ENCODE peak calls at places on chromosomes 7 and 10, in five cellular contexts. Z, M, F, A and X are unnamed samples.

GRCh38 chr10:111479966-111480365 is 403.1 kb downstream of the ADRA2A start:
- DNase-seq in Z (no peak), M (no peak), F (no peak), A (no peak), X (no peak)

GRCh38 chr10:130495891-130496642 is 359.9 kb downstream of the GLRX3 start:
- DNase-seq in Z (no peak), M (no peak), F (no peak), A (peak; percentile 12), X (no peak)

GRCh38 chr7:66379761-66380160 is 174.6 kb downstream of the TPST1 start:
- DNase-seq in Z (peak; percentile 32), M (no peak), F (no peak), A (no peak), X (no peak)

GRCh38 chr7:105298439-105298894 is 90.3 kb downstream of the SRPK2 start:
- DNase-seq in Z (no peak), M (no peak), F (no peak), A (no peak), X (no peak)

GRCh38 chr7:121489440-121489839 is 93.3 kb upstream of the FAM3C start:
- DNase-seq in Z (no peak), M (no peak), F (no peak), A (no peak), X (no peak)

GRCh38 chr7:139230078-139230477 is 959 bp upstream of the UBN2 start:
- DNase-seq in Z (no peak), M (no peak), F (no peak), A (peak; percentile 13), X (no peak)

GRCh38 chr7:10860516-10860915 is 113.2 kb upstream of the PHF14 start:
- DNase-seq in Z (no peak), M (peak; percentile 5), F (peak; percentile 13), A (no peak), X (no peak)

GRCh38 chr10:35416628-35417625 is 80.6 kb downstream of the CCNY start:
- DNase-seq in Z (no peak), M (no peak), F (no peak), A (no peak), X (no peak)

GRCh38 chr7:146788008-146788407 is 671.4 kb downstream of the CNTNAP2 start:
- DNase-seq in Z (no peak), M (no peak), F (no peak), A (no peak), X (no peak)

GRCh38 chr10:43287056-43288007 is 20.5 kb upstream of the RASGEF1A start:
- DNase-seq in Z (peak; percentile 66), M (no peak), F (peak; percentile 59), A (no peak), X (peak; percentile 27)

GRCh38 chr10:62747195-62747594 is 57.3 kb upstream of the ADO start:
- DNase-seq in Z (no peak), M (no peak), F (no peak), A (no peak), X (no peak)

GRCh38 chr10:2351566-2351965 is 614.2 kb upstream of the ADARB2 start:
- DNase-seq in Z (no peak), M (no peak), F (no peak), A (no peak), X (no peak)

GRCh38 chr10:71848325-71849277 is 2.5 kb downstream of the PSAP start:
- DNase-seq in Z (no peak), M (no peak), F (no peak), A (peak; percentile 55), X (no peak)

GRCh38 chr7:67462781-67463191 is 466.2 kb downstream of the TYW1 start:
- DNase-seq in Z (no peak), M (no peak), F (no peak), A (no peak), X (no peak)

GRCh38 chr10:57049096-57049495 is 688.0 kb upstream of the ZWINT start:
- DNase-seq in Z (no peak), M (no peak), F (no peak), A (no peak), X (no peak)

GRCh38 chr7:28348631-28349030 is 63.7 kb upstream of the CREB5 start:
- DNase-seq in Z (no peak), M (no peak), F (no peak), A (no peak), X (no peak)

GRCh38 chr7:28346972-28347371 is 65.3 kb upstream of the CREB5 start:
- DNase-seq in Z (no peak), M (no peak), F (no peak), A (no peak), X (no peak)

GRCh38 chr7:28349637-28350036 is 62.7 kb upstream of the CREB5 start:
- DNase-seq in Z (no peak), M (no peak), F (no peak), A (peak; percentile 15), X (no peak)

GRCh38 chr7:28347462-28347861 is 64.9 kb upstream of the CREB5 start:
- DNase-seq in Z (no peak), M (no peak), F (no peak), A (no peak), X (no peak)

GRCh38 chr7:28347964-28348363 is 64.4 kb upstream of the CREB5 start:
- DNase-seq in Z (no peak), M (no peak), F (no peak), A (no peak), X (no peak)
- TF ChIP-seq SP1 in Z (no peak), M (no peak), F (no peak), A (no peak), X (no peak)

GRCh38 chr7:132076301-132077049 is 499.8 kb downstream of the PLXNA4 start:
- DNase-seq in Z (no peak), M (no peak), F (no peak), A (no peak), X (no peak)
- TF ChIP-seq POLR2AphosphoS5 in Z (no peak), M (no peak), F (no peak), A (no peak), X (no peak)

GRCh38 chr7:115559877-115560276 is 470.7 kb downstream of the TFEC start:
- DNase-seq in Z (no peak), M (no peak), F (no peak), A (no peak), X (no peak)

GRCh38 chr7:115561341-115562110 is 469.0 kb downstream of the TFEC start:
- DNase-seq in Z (no peak), M (no peak), F (no peak), A (no peak), X (no peak)

DNA sequence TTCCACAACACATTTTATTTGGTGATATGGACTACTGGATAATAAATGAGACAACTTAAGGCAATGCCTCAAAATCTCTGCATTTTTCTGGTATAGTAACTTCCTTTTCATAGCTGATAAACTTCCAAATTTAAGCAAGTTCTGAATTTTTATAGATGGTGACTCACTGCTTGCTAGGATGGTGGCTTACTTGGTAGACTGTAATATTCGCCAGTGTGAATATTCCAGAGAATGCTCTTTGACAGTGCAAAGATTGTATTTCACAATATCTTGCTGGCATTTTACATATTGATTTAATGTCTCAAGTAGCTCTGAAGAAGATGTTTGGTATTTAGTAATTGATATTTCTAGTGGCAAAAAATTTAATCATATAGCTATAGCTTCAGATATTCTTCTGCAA is 472.4 kb downstream of the TFEC start:
- DNase-seq in Z (no peak), M (no peak), F (no peak), A (no peak), X (no peak)
- TF ChIP-seq SP1 in Z (no peak), M (no peak), F (no peak), A (no peak), X (no peak)

GRCh38 chr7:54757711-54758110 is 1.3 kb downstream of the SEC61G start:
- DNase-seq in Z (no peak), M (no peak), F (no peak), A (no peak), X (no peak)

GRCh38 chr7:54764861-54765260 is 5.8 kb upstream of the SEC61G start:
- DNase-seq in Z (no peak), M (no peak), F (no peak), A (no peak), X (no peak)

DNA sequence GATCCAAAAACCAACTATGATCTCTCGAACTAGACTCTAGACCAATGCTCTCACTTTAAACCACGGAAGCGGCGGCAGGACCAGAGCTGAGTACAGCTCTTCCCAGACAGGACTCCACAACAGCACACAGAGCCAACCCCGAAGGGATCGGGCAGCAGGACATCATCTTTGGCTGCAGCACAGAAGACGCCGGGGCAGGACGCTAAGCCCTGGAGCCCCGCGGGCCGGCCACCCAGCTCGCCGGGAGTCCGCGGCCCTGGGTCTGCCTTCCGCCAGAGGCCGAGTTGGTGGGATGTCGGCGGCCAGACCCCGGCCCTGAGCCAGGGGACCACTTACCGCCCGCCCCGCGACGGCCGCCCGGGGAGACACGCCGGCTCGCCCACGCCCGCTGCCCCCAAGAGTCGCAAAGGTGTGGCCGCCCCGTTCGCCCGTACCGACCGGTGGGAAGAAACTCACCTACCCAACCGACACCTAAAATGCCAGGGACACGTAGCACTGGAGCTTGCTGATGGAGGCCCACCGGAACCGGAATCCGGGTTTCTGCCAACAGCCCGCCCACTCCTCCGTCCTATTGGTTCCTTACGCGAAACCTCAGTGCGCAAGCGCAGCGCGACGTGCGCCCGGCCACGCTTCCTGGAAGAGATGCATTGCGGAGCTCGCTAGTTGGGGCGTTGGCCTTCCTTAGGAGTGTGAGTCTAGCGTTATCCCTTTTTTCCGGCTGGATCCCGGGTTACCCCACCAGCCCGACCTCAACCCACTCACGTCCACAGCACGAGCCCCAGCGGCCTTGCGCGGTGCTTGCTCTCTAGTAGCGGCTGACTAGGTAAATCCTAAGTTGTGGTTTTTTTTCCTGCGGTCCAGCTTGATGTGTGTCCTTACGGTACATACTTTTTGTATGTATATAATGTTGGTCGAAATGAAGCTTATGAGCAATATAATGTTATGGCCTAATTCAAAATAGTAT is at the start of gene SEC61G:
- DNase-seq in Z (peak; percentile 94), M (peak; percentile 90), F (peak; percentile 97), A (peak; percentile 93), X (peak; percentile 90)
- TF ChIP-seq POLR2AphosphoS5 in Z (peak; percentile 99), M (peak; percentile 83), F (peak; percentile 93), A (peak; percentile 96), X (peak; percentile 98)

GRCh38 chr10:77699080-77699645 is 61.6 kb upstream of the KCNMA1 start:
- DNase-seq in Z (no peak), M (no peak), F (no peak), A (no peak), X (no peak)

GRCh38 chr10:77698267-77698932 is 60.8 kb upstream of the KCNMA1 start:
- DNase-seq in Z (no peak), M (no peak), F (no peak), A (no peak), X (no peak)

GRCh38 chr10:77700086-77700485 is 62.5 kb upstream of the KCNMA1 start:
- DNase-seq in Z (no peak), M (no peak), F (no peak), A (no peak), X (no peak)

GRCh38 chr10:77707570-77707969 is 70.0 kb upstream of the KCNMA1 start:
- DNase-seq in Z (no peak), M (no peak), F (no peak), A (no peak), X (no peak)

GRCh38 chr10:77702166-77702565 is 64.6 kb upstream of the KCNMA1 start:
- DNase-seq in Z (no peak), M (no peak), F (no peak), A (no peak), X (no peak)
- TF ChIP-seq SP1 in Z (no peak), M (no peak), F (no peak), A (no peak), X (no peak)

GRCh38 chr10:10552948-10553347 is 464.7 kb upstream of the CELF2 start:
- DNase-seq in Z (no peak), M (no peak), F (no peak), A (no peak), X (no peak)
- TF ChIP-seq POLR2AphosphoS5 in Z (no peak), M (no peak), F (no peak), A (no peak), X (no peak)

GRCh38 chr7:28473567-28474266 is 61.4 kb downstream of the CREB5 start:
- DNase-seq in Z (no peak), M (no peak), F (no peak), A (no peak), X (no peak)
- TF ChIP-seq SP1 in Z (no peak), M (no peak), F (no peak), A (no peak), X (no peak)